ENCODE peak calls at places on chromosomes 16 and 17, in four cellular contexts. Q is HepG2, I is K562, L is GM12878. O is an unnamed sample.

GRCh38 chr16:81600275-81600674 is 155.7 kb downstream of the CMIP start:
- DNase-seq in Q (peak), I (no peak), L (no peak), O (no peak)

GRCh38 chr17:76631821-76632565 is 11.6 kb downstream of the ST6GALNAC1 start:
- DNase-seq in Q (no peak), I (no peak), L (no peak), O (no peak)

GRCh38 chr17:48594412-48595106 is 980 bp upstream of the HOXB5 start:
- DNase-seq in Q (no peak), I (no peak), L (no peak), O (no peak)

GRCh38 chr16:13351222-13351621 is 449.8 kb downstream of the SHISA9 start:
- DNase-seq in Q (no peak), I (no peak), L (no peak), O (no peak)

GRCh38 chr16:57029161-57030160 is 40.1 kb downstream of the NLRC5 start:
- DNase-seq in Q (no peak), I (no peak), L (no peak), O (no peak)

GRCh38 chr16:24013733-24014645 is 178.2 kb downstream of the PRKCB start:
- DNase-seq in Q (no peak), I (no peak), L (peak), O (no peak)

GRCh38 chr16:1057252-1057932 is 15.2 kb upstream of the SSTR5 start:
- DNase-seq in Q (no peak), I (peak), L (no peak), O (peak)

GRCh38 chr17:45384047-45384799 is 48.4 kb downstream of the ARHGAP27 start:
- DNase-seq in Q (no peak), I (peak), L (no peak), O (no peak)

GRCh38 chr17:19574956-19575355 is 41.3 kb downstream of the SLC47A1 start:
- DNase-seq in Q (no peak), I (no peak), L (no peak), O (no peak)

GRCh38 chr16:82792704-82793103 is 165.9 kb downstream of the CDH13 start:
- DNase-seq in Q (no peak), I (no peak), L (no peak), O (no peak)

GRCh38 chr17:43791589-43791988 is 11.4 kb downstream of the CFAP97D1 start:
- DNase-seq in Q (peak), I (peak), L (no peak), O (peak)

GRCh38 chr17:8438441-8438840 is 2.8 kb downstream of the NDEL1 start:
- DNase-seq in Q (no peak), I (no peak), L (no peak), O (no peak)

GRCh38 chr17:37642706-37643105 is 540 bp downstream of the DDX52 start:
- DNase-seq in Q (no peak), I (peak), L (no peak), O (no peak)

GRCh38 chr17:19460695-19461094 is 49.7 kb downstream of the RNF112 start:
- DNase-seq in Q (no peak), I (no peak), L (no peak), O (no peak)

GRCh38 chr17:44362964-44363612 is 565 bp downstream of the FAM171A2 start:
- DNase-seq in Q (no peak), I (peak), L (no peak), O (peak)

GRCh38 chr17:78925234-78925633 is at the start of gene TIMP2:
- DNase-seq in Q (peak), I (peak), L (no peak), O (peak)

GRCh38 chr17:78924481-78925151 is 571 bp downstream of the TIMP2 start:
- DNase-seq in Q (no peak), I (no peak), L (no peak), O (peak)

GRCh38 chr17:78922876-78923498 is 2.2 kb downstream of the TIMP2 start:
- DNase-seq in Q (no peak), I (no peak), L (no peak), O (no peak)

GRCh38 chr17:78925662-78926555 is 722 bp upstream of the TIMP2 start:
- DNase-seq in Q (peak), I (no peak), L (no peak), O (peak)

DNA sequence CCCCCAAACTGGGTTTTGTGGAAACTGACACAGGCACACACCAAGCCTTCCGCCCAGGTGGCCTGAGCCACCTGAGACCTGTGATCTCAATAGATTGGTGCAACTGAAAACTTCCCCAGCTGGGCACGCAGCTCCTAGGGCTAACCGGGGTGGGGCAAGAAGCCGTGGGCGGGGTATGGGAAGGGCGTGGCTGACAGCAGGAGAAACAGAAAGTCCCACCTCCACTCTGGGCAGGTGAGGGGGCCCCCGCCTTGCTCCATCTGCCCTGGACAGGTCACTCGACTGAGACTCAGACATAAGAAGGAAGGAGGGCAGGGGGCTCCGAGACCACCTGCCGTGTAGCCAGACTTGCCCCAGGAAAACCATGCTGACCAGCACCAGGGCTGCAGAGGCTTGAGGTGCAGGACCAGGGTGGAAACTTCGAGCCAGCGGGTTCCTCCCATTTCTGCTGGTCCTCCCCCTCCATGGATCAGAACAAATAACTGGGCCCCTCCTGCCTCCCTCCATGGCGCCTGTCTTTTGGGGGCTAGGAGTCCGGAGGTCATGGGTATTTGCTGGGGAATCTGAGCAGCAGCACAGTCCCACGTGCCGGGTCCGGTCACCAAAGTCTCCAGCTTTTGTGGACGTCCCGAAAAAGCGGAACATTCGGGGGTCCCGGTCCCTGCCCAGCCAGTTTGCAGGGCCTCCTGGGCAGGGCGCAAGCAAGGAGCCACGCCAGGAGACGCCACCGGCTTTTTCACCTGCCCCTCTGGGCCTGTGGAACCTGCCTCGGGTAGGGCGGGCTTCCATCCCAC is 1.3 kb downstream of the TIMP2 start:
- DNase-seq in Q (no peak), I (peak), L (no peak), O (no peak)
- TF ChIP-seq SP1 in Q (no peak), I (no peak), L (no peak), O (no peak)

DNA sequence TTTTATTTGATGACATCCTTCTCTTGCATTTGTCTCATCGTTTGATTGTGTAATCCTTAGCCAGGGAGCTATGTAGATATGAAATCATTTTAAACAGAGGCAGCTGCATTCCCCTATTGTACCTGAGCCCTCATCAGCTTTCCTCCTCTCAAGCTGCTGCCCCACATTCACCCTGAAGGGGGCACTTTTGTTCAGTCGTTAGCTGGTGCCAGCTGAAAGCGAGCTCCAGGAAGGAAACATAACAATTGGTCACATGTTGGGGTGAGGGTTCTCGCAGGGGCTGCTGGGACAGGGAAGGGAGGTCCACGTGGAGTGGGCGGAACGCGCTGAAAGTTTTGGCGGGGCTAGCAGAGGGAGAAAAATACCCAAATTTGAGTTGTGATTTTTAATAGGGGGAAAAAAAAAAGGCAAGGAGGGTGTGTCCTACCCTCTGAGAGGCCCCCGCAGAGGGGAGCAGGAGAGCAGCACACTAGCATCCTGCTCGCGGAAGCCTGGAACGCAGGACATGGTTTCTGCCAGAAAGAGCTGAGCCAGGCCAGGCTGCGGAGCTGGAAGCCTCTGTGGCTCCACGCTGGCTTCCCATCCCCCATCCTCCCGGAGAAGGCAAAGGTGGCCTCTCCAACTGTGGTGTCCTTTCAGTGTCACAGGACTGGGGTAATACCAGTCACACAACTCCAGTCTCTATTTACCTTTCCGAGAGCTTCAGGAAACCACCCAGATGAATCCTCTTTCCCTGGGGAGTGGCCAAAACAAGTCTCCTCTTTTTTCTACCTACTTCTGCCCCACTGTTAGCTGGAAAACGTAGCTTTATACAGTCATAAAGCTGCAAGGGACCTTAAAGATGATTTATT is 8.4 kb upstream of the MSL1 start:
- DNase-seq in Q (peak), I (peak), L (peak), O (peak)
- TF ChIP-seq TARDBP in Q (peak), I (no peak), L (no peak), O (no peak)

GRCh38 chr16:75550211-75550662 is 5.8 kb downstream of the TMEM231 start:
- DNase-seq in Q (peak), I (no peak), L (peak), O (peak)
- TF ChIP-seq SP1 in Q (no peak), I (no peak), L (no peak), O (no peak)

GRCh38 chr16:5900046-5900445 is 802.5 kb upstream of the EEF2KMT start:
- DNase-seq in Q (no peak), I (no peak), L (no peak), O (no peak)

DNA sequence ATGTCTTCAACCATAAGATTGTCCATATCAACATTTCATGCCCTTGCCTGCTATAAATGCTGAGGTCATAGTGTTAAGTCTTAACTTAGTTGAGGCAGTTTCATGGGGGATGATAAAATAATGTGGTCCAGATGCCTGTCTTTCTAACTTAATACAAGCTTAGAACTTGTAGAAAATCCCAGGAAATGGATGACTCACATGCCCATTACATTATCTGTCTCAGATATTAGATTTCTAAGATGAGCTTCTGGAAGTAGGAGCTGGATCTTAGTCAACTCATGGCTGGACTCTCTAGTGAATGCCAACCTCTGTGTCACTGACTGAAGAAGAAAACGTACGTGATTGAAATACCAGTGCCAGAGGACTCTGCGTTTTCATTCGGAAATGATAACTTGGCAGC is 797.5 kb upstream of the EEF2KMT start:
- DNase-seq in Q (no peak), I (no peak), L (no peak), O (no peak)
- TF ChIP-seq TARDBP in Q (no peak), I (no peak), L (no peak), O (no peak)

GRCh38 chr17:83110755-83111154 is 31.3 kb downstream of the METRNL start:
- DNase-seq in Q (no peak), I (no peak), L (no peak), O (no peak)

GRCh38 chr17:83108709-83109108 is 29.3 kb downstream of the METRNL start:
- DNase-seq in Q (no peak), I (no peak), L (no peak), O (no peak)

GRCh38 chr17:83109386-83109785 is 30.0 kb downstream of the METRNL start:
- DNase-seq in Q (no peak), I (no peak), L (no peak), O (no peak)

GRCh38 chr17:83111516-83112282 is 32.3 kb downstream of the METRNL start:
- DNase-seq in Q (no peak), I (no peak), L (no peak), O (no peak)

DNA sequence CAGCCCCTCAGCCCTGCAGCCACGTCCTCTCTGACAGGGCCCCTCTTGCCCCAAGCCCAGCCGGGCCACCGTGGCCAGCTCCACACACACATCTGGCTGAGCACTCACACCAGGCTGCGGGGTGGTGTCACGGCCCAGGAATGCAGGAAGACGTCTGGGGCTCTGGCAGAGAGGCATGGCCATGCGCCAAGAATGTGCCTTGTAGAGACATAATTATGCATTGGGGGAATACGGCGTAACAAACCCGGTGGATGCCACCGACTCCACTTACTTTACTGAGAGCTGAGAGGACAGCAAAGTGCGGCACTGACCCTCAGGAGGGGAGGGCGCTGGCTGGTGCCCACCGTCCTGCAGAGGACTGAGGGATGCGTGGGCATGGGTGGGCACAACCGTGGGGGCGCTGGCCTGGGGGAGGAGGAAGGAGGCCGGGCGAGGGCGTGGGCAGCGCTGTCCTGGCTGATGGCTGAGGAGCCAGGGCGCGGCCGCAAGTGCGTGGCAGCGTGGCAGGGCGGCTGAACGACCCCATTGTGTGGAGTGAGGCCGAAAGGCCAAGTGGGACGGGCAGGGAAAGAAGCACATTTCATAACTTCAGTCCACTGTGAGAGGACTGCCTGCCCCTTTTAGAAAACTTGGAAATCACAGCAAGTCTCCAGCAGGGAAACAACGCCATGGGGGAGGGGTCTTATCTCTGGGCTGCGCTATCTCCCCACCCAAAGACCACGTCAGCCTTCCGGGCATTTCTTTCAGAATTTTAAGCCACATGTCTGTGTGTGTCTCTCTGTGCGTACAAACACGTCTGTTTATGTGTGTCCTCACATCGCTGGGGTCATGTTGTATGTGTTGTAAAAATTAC is 30.6 kb downstream of the METRNL start:
- DNase-seq in Q (peak), I (peak), L (no peak), O (no peak)
- TF ChIP-seq SP1 in Q (no peak), I (no peak), L (no peak), O (no peak)

GRCh38 chr17:1422907-1423306 is 22.9 kb upstream of the YWHAE start:
- DNase-seq in Q (no peak), I (no peak), L (no peak), O (no peak)
- TF ChIP-seq TARDBP in Q (no peak), I (no peak), L (no peak), O (no peak)

GRCh38 chr17:73197141-73197540 is 4.3 kb downstream of the COG1 start:
- DNase-seq in Q (no peak), I (no peak), L (no peak), O (no peak)
- TF ChIP-seq SP1 in Q (no peak), I (no peak), L (no peak), O (no peak)

GRCh38 chr16:89111263-89111662 is 17.6 kb downstream of the ACSF3 start:
- DNase-seq in Q (no peak), I (no peak), L (no peak), O (no peak)

GRCh38 chr16:89113152-89113547 is 19.5 kb downstream of the ACSF3 start:
- DNase-seq in Q (no peak), I (no peak), L (no peak), O (no peak)

GRCh38 chr16:89113661-89114060 is 20.0 kb downstream of the ACSF3 start:
- DNase-seq in Q (no peak), I (no peak), L (no peak), O (no peak)

GRCh38 chr16:89114159-89114981 is 20.7 kb downstream of the ACSF3 start:
- DNase-seq in Q (no peak), I (no peak), L (no peak), O (no peak)

GRCh38 chr16:89112377-89113151 is 18.9 kb downstream of the ACSF3 start:
- DNase-seq in Q (no peak), I (no peak), L (no peak), O (no peak)
- TF ChIP-seq TARDBP in Q (no peak), I (no peak), L (no peak), O (no peak)

DNA sequence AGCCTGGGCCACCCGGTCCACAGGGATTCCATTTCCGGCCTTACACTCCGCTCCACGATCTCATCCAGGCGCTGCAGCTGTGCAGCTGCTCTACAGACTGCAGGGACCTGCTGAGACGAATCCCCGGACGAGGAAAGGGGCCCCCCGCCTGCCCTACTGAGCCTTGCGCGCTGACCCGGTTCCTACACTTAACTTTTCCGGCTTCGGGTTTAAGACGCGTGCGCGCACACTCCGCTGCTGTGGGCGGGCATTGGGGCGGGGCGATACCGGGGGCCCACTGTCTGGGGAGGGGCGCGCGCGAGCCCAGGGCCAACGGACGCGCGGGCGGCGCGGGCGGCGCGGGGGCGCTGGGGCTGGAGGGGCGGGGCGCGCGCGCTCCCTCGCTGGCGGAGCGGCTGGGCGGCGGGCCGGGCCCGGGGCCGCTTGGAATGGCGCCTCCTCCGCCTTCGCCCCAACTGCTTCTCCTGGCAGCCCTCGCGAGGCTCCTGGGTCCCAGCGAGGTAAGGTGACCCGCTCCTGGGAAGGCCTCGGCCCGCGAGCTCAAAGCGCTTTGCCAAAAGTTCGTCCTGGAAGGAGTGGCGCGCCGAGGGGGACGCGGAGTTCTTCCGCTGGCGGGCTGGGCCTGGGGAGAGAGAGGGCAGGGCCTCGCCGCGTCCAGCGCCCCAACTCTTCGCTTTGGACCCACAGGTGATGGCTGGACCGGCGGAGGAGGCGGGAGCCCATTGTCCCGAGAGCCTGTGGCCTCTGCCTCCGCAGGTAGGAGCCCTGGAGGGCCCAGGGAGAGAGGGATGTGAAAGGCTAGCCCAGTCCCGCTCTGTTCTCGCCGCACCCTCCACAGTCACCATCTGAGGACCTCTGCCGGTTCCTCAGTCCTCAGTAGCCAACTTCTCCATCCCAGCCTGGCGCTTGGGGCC is at the start of gene TP53I13:
- DNase-seq in Q (peak), I (peak), L (no peak), O (peak)
- TF ChIP-seq SP1 in Q (peak), I (no peak), L (no peak), O (no peak)